ENCODE peak calls at places on chromosomes 11 and 22, in eight cellular contexts. J, T, V, M, N, O, G and Z are unnamed samples.

GRCh38 chr11:121688860-121689614 is 236.3 kb upstream of the SORL1-AS1 start:
- DNase-seq in J (no peak), T (no peak), V (no peak), M (no peak), N (no peak), O (no peak), G (no peak), Z (no peak)

GRCh38 chr22:44181033-44181911 is 547 bp downstream of the PARVG start:
- DNase-seq in J (no peak), T (no peak), V (no peak), M (no peak), N (peak), O (peak), G (no peak), Z (no peak)

GRCh38 chr22:32644252-32645100 is 157.0 kb upstream of the TIMP3 start:
- DNase-seq in J (peak), T (no peak), V (peak), M (peak), N (peak), O (peak), G (peak), Z (peak)

GRCh38 chr11:86395061-86395551 is 20.4 kb downstream of the CCDC81 start:
- DNase-seq in J (peak), T (no peak), V (no peak), M (no peak), N (peak), O (no peak), G (no peak), Z (peak)

GRCh38 chr11:92046103-92046502 is 178.5 kb upstream of the FAT3 start:
- DNase-seq in J (no peak), T (no peak), V (no peak), M (no peak), N (no peak), O (no peak), G (no peak), Z (no peak)

GRCh38 chr22:30947821-30948454 is 20.6 kb downstream of the MORC2 start:
- DNase-seq in J (peak), T (no peak), V (no peak), M (no peak), N (no peak), O (no peak), G (peak), Z (peak)

GRCh38 chr22:17830041-17830961 is 56.0 kb upstream of the BID start:
- DNase-seq in J (peak), T (peak), V (peak), M (peak), N (peak), O (peak), G (peak), Z (peak)

GRCh38 chr11:7143908-7144307 is 55.1 kb downstream of the RBMXL2 start:
- DNase-seq in J (peak), T (peak), V (no peak), M (no peak), N (no peak), O (no peak), G (peak), Z (peak)

GRCh38 chr22:50192825-50193204 is 7.1 kb downstream of the TRABD start:
- DNase-seq in J (no peak), T (no peak), V (no peak), M (no peak), N (no peak), O (peak), G (no peak), Z (no peak)

GRCh38 chr11:12889243-12889642 is 119.9 kb upstream of the RASSF10 start:
- DNase-seq in J (peak), T (peak), V (peak), M (peak), N (no peak), O (no peak), G (peak), Z (peak)

GRCh38 chr22:28247114-28247513 is 328.1 kb upstream of the PITPNB start:
- DNase-seq in J (no peak), T (no peak), V (no peak), M (no peak), N (no peak), O (no peak), G (no peak), Z (peak)

GRCh38 chr11:79219186-79220045 is 221.4 kb downstream of the TENM4 start:
- DNase-seq in J (peak), T (no peak), V (no peak), M (no peak), N (no peak), O (no peak), G (no peak), Z (peak)

GRCh38 chr11:23124996-23125395 is 264.7 kb upstream of the CCDC179 start:
- DNase-seq in J (no peak), T (no peak), V (no peak), M (no peak), N (no peak), O (no peak), G (peak), Z (no peak)

GRCh38 chr11:63641727-63642126 is 27.5 kb upstream of the PLAAT3 start:
- DNase-seq in J (no peak), T (peak), V (no peak), M (no peak), N (no peak), O (no peak), G (peak), Z (peak)

GRCh38 chr11:8826901-8827560 is 84.0 kb upstream of the AKIP1 start:
- DNase-seq in J (peak), T (no peak), V (no peak), M (peak), N (no peak), O (no peak), G (peak), Z (no peak)

GRCh38 chr11:61270354-61271070 is 24.6 kb downstream of the VWCE start:
- DNase-seq in J (peak), T (no peak), V (no peak), M (no peak), N (no peak), O (no peak), G (no peak), Z (peak)

GRCh38 chr11:117830072-117830471 is 5.5 kb upstream of the FXYD2 start:
- DNase-seq in J (no peak), T (no peak), V (peak), M (no peak), N (no peak), O (no peak), G (no peak), Z (no peak)

GRCh38 chr11:35340101-35340500 is 79.3 kb downstream of the SLC1A2 start:
- DNase-seq in J (no peak), T (no peak), V (no peak), M (no peak), N (no peak), O (no peak), G (no peak), Z (no peak)

GRCh38 chr11:70951139-70951804 is 301.1 kb downstream of the SHANK2 start:
- DNase-seq in J (no peak), T (no peak), V (no peak), M (no peak), N (no peak), O (no peak), G (no peak), Z (no peak)

DNA sequence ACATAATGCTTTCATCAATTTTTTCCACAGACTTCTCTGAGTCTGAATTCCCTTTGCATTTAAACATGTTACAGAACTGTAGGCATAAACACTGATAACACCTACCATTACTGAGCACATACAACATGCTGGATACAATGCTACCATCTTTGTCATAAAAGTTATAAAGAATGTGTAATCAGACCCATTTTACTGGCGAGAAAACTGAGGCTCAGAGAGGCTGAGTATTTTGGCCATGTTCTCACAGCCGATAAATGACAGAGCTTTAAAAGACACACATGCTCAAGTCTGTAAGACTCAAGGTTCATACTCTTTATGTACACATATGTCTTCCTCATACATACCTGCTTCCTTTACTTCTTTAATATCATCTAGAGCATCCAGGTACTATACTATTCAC is 2.6 kb downstream of the RRAS2 start:
- DNase-seq in J (no peak), T (no peak), V (no peak), M (no peak), N (no peak), O (no peak), G (no peak), Z (no peak)
- H3K4me3 ChIP-seq in J (no peak), T (no peak), V (no peak), M (no peak), N (no peak), O (no peak), G (no peak), Z (no peak)

GRCh38 chr22:46013460-46014416 is 36.8 kb upstream of the WNT7B start:
- DNase-seq in J (peak), T (peak), V (peak), M (peak), N (peak), O (peak), G (peak), Z (peak)
- TF ChIP-seq CTCF in J (peak), T (peak), V (peak), M (peak), N (peak), O (peak), G (peak), Z (peak)

GRCh38 chr22:35551549-35552177 is 11.0 kb downstream of the RASD2 start:
- DNase-seq in J (no peak), T (no peak), V (no peak), M (no peak), N (no peak), O (no peak), G (no peak), Z (no peak)

GRCh38 chr22:35553341-35553740 is 12.7 kb downstream of the RASD2 start:
- DNase-seq in J (no peak), T (no peak), V (no peak), M (no peak), N (no peak), O (no peak), G (no peak), Z (no peak)

GRCh38 chr22:35554297-35554845 is 13.7 kb downstream of the RASD2 start:
- DNase-seq in J (no peak), T (no peak), V (no peak), M (no peak), N (no peak), O (no peak), G (no peak), Z (no peak)

GRCh38 chr22:35552846-35553245 is 12.2 kb downstream of the RASD2 start:
- DNase-seq in J (no peak), T (no peak), V (no peak), M (no peak), N (no peak), O (no peak), G (no peak), Z (no peak)

GRCh38 chr22:35552186-35552842 is 11.7 kb downstream of the RASD2 start:
- DNase-seq in J (no peak), T (no peak), V (no peak), M (no peak), N (no peak), O (peak), G (peak), Z (no peak)
- H3K4me3 ChIP-seq in J (no peak), T (no peak), V (no peak), M (no peak), N (no peak), O (no peak), G (no peak), Z (no peak)

GRCh38 chr11:113373981-113374560 is 13.5 kb upstream of the ANKK1 start:
- DNase-seq in J (no peak), T (no peak), V (no peak), M (no peak), N (no peak), O (no peak), G (peak), Z (no peak)

GRCh38 chr11:113370634-113371033 is 16.9 kb upstream of the ANKK1 start:
- DNase-seq in J (no peak), T (no peak), V (no peak), M (no peak), N (peak), O (no peak), G (no peak), Z (no peak)

GRCh38 chr11:113373306-113373705 is 14.3 kb upstream of the ANKK1 start:
- DNase-seq in J (peak), T (peak), V (no peak), M (no peak), N (peak), O (no peak), G (peak), Z (peak)

GRCh38 chr11:113369411-113369810 is 18.2 kb upstream of the ANKK1 start:
- DNase-seq in J (no peak), T (no peak), V (no peak), M (no peak), N (no peak), O (no peak), G (no peak), Z (no peak)

GRCh38 chr11:113372317-113372716 is 15.3 kb upstream of the ANKK1 start:
- DNase-seq in J (no peak), T (no peak), V (no peak), M (no peak), N (no peak), O (no peak), G (peak), Z (no peak)
- TF ChIP-seq CTCF in J (no peak), T (no peak), V (no peak), M (no peak), N (no peak), O (no peak), G (peak), Z (no peak)

DNA sequence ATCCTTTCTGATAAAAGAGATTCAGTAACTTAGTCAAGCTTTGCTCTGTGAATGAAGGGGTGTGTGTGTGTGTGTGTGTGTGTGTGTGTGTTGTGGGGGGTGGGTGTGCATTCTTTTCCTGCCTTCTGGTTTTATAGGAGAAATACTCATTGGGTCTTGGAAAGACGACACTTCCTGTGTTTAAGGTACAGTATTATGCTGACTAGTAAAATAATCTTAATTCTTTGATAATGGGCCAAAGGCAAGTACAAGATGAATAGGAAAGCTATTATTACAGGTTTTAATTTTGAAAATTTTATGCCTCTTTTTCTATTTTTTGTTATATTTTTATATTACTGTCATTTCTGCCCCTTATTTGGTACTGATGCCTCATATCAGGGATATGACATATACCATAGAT is 26.1 kb downstream of the HSD17B12 start:
- DNase-seq in J (no peak), T (no peak), V (no peak), M (no peak), N (no peak), O (no peak), G (no peak), Z (no peak)
- H3K4me3 ChIP-seq in J (no peak), T (no peak), V (no peak), M (no peak), N (no peak), O (no peak), G (no peak), Z (no peak)

DNA sequence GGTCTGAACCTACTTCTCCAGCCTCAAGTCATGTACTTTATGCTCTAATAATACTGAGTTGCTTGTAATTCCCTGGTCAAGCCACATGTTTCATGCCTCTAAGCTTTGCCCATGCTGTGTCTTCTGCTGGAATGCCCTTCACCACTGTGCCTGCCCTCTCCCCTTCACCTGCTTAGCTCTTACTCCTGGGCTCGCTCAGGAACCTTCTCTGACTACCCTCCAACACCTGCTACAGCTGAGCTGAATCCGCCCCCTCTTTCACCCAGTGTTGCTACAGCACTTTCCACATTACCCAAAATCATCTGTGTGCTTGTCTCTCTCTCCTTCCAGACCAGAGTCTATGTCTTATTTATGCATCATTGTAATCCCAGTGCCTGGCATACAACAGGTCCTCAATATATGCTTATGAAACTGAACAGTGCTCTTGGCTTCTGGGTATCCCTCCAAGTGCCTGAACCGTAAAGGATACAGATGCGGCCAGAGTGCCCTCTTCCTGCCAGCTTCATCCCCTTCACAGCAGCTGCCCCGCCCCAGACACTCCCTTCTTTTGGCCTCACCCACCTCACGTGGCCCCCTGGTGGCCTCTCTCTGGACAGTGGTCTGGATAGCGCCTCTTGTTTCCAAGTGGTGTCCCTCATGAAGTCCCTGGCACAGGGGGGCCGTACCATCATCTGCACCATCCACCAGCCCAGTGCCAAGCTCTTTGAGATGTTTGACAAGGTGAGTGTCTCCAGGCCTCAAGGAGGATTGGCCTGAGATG is 7.1 kb downstream of the ABCG4 start:
- DNase-seq in J (no peak), T (no peak), V (no peak), M (no peak), N (no peak), O (peak), G (no peak), Z (no peak)
- TF ChIP-seq CTCF in J (no peak), T (peak), V (peak), M (no peak), N (no peak), O (no peak), G (peak), Z (peak)

GRCh38 chr22:29308148-29308790 is 1.8 kb downstream of the GAS2L1 start:
- DNase-seq in J (peak), T (no peak), V (peak), M (no peak), N (peak), O (no peak), G (no peak), Z (no peak)

GRCh38 chr22:29307658-29308147 is 1.3 kb downstream of the GAS2L1 start:
- DNase-seq in J (no peak), T (no peak), V (peak), M (no peak), N (no peak), O (no peak), G (no peak), Z (no peak)

GRCh38 chr22:29310065-29310862 is 3.8 kb downstream of the GAS2L1 start:
- DNase-seq in J (no peak), T (no peak), V (no peak), M (no peak), N (peak), O (no peak), G (no peak), Z (no peak)

GRCh38 chr22:29309332-29310064 is 3.0 kb downstream of the GAS2L1 start:
- DNase-seq in J (no peak), T (no peak), V (peak), M (no peak), N (peak), O (peak), G (no peak), Z (no peak)

DNA sequence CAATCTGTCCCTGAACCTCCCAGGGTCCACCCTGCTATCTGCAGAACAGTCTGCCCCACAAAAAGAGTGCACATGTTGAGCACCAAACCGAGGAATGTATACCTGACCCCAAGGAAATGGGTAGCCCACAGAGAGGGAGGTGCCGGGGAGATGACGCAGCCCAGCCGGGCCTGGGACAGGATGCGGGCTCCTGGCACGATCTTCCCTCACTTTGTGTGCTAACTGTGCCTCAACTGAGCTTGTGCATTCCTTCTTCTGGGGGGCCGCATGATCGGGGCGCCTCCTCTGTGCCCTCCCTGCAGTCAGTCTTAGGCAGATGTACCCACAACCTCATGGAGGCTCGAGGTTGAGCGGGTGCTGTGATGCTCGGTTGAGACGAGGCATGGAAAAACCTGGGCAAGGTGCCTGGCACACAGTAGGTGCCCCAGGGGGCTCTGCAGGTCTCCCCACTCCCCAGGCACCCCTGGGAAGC is 2.4 kb downstream of the GAS2L1 start:
- DNase-seq in J (peak), T (peak), V (peak), M (no peak), N (peak), O (peak), G (peak), Z (peak)
- H3K4me3 ChIP-seq in J (no peak), T (peak), V (peak), M (peak), N (no peak), O (no peak), G (no peak), Z (peak)